ENCODE peak calls at places on chromosomes 16 and 17, in ten cellular contexts. W is AG08396; S is NCI-H1105; I is HT-29; X is naive thymus-derived CD8-positive, alpha-beta T cell; V is HTR-8/SVneo; E is tibial nerve; Y is OCI-M1; Z is T-helper 2 cell; K is effector CD4-positive, alpha-beta T cell. M is an unnamed sample.

GRCh38 chr17:68777243-68777855 is 176.2 kb upstream of the FAM20A start:
- DNase-seq in W (peak), S (peak), I (peak), X (no peak), V (peak), E (peak), Y (peak), Z (no peak), K (no peak), M (peak)

GRCh38 chr16:84271866-84272265 is 22.8 kb upstream of the WFDC1 start:
- DNase-seq in W (no peak), S (no peak), I (no peak), X (no peak), V (no peak), E (no peak), Y (no peak), Z (no peak), K (no peak), M (no peak)

GRCh38 chr17:33291248-33292183 is 1.6 kb downstream of the ASIC2 start:
- DNase-seq in W (peak), S (no peak), I (no peak), X (no peak), V (no peak), E (no peak), Y (no peak), Z (no peak), K (no peak), M (no peak)

GRCh38 chr17:34177642-34178041 is 77.4 kb upstream of the CCL2 start:
- DNase-seq in W (peak), S (no peak), I (no peak), X (no peak), V (no peak), E (no peak), Y (no peak), Z (no peak), K (no peak), M (no peak)

GRCh38 chr17:17350491-17351355 is 47.5 kb downstream of the NT5M start:
- DNase-seq in W (peak), S (no peak), I (no peak), X (no peak), V (peak), E (no peak), Y (no peak), Z (no peak), K (no peak), M (no peak)

GRCh38 chr17:57943140-57943539 is 12.1 kb downstream of the CUEDC1 start:
- DNase-seq in W (no peak), S (no peak), I (peak), X (no peak), V (no peak), E (no peak), Y (peak), Z (no peak), K (no peak), M (no peak)

GRCh38 chr17:79459846-79460245 is 151.0 kb downstream of the RBFOX3 start:
- DNase-seq in W (no peak), S (no peak), I (no peak), X (no peak), V (no peak), E (no peak), Y (no peak), Z (no peak), K (no peak), M (no peak)

GRCh38 chr17:57988301-57989010 is 402 bp upstream of the VEZF1 start:
- DNase-seq in W (peak), S (peak), I (peak), X (no peak), V (peak), E (peak), Y (peak), Z (peak), K (peak), M (no peak)

GRCh38 chr16:64356267-64356666 is 765.6 kb downstream of the CDH11 start:
- DNase-seq in W (peak), S (no peak), I (no peak), X (no peak), V (no peak), E (no peak), Y (no peak), Z (no peak), K (no peak), M (peak)

GRCh38 chr16:12559714-12560113 is 244.0 kb downstream of the CPPED1 start:
- DNase-seq in W (no peak), S (no peak), I (no peak), X (no peak), V (no peak), E (no peak), Y (no peak), Z (no peak), K (no peak), M (no peak)

GRCh38 chr17:27980035-27980434 is 62.4 kb upstream of the NLK start:
- DNase-seq in W (no peak), S (no peak), I (no peak), X (no peak), V (peak), E (no peak), Y (no peak), Z (no peak), K (no peak), M (no peak)

GRCh38 chr16:13269905-13270528 is 368.6 kb downstream of the SHISA9 start:
- DNase-seq in W (no peak), S (no peak), I (no peak), X (no peak), V (no peak), E (no peak), Y (no peak), Z (no peak), K (no peak), M (no peak)

GRCh38 chr16:88732172-88732960 is 26.1 kb downstream of the CTU2 start:
- DNase-seq in W (no peak), S (no peak), I (no peak), X (no peak), V (no peak), E (no peak), Y (no peak), Z (no peak), K (no peak), M (no peak)

GRCh38 chr16:67708368-67708771 is 10.7 kb downstream of the GFOD2 start:
- DNase-seq in W (peak), S (no peak), I (no peak), X (no peak), V (no peak), E (no peak), Y (no peak), Z (no peak), K (no peak), M (no peak)

GRCh38 chr17:17401271-17401781 is 75.5 kb upstream of the MED9 start:
- DNase-seq in W (no peak), S (no peak), I (peak), X (no peak), V (no peak), E (no peak), Y (peak), Z (no peak), K (no peak), M (no peak)

GRCh38 chr16:77899416-77899815 is 111.1 kb downstream of the VAT1L start:
- DNase-seq in W (no peak), S (no peak), I (no peak), X (no peak), V (no peak), E (no peak), Y (no peak), Z (no peak), K (no peak), M (no peak)

GRCh38 chr17:43094129-43094834 is 30.9 kb downstream of the BRCA1 start:
- DNase-seq in W (peak), S (no peak), I (no peak), X (no peak), V (no peak), E (no peak), Y (no peak), Z (no peak), K (no peak), M (no peak)

GRCh38 chr16:30054451-30054850 is 11.1 kb upstream of the ALDOA start:
- DNase-seq in W (no peak), S (no peak), I (no peak), X (no peak), V (no peak), E (no peak), Y (no peak), Z (no peak), K (no peak), M (no peak)

GRCh38 chr17:78250891-78251772 is 19.7 kb downstream of the TMEM235 start:
- DNase-seq in W (peak), S (peak), I (peak), X (peak), V (peak), E (peak), Y (peak), Z (peak), K (peak), M (peak)

GRCh38 chr16:57821149-57821971 is 19.1 kb upstream of the KIFC3 start:
- DNase-seq in W (no peak), S (no peak), I (no peak), X (no peak), V (no peak), E (no peak), Y (no peak), Z (no peak), K (no peak), M (no peak)

GRCh38 chr17:38732376-38733314 is 2.5 kb downstream of the CISD3 start:
- DNase-seq in W (no peak), S (no peak), I (no peak), X (no peak), V (no peak), E (no peak), Y (peak), Z (no peak), K (no peak), M (no peak)

GRCh38 chr17:59121901-59122480 is 15.3 kb upstream of the TRIM37 start:
- DNase-seq in W (no peak), S (no peak), I (no peak), X (no peak), V (no peak), E (no peak), Y (no peak), Z (no peak), K (no peak), M (no peak)

GRCh38 chr16:4477966-4478365 is 1.8 kb downstream of the HMOX2 start:
- DNase-seq in W (no peak), S (no peak), I (peak), X (no peak), V (peak), E (no peak), Y (peak), Z (no peak), K (peak), M (no peak)

GRCh38 chr16:15054357-15055140 is 1.3 kb downstream of the NTAN1 start:
- DNase-seq in W (no peak), S (no peak), I (no peak), X (no peak), V (no peak), E (no peak), Y (peak), Z (no peak), K (no peak), M (no peak)

GRCh38 chr17:80558046-80558445 is 13.4 kb downstream of the RPTOR start:
- DNase-seq in W (no peak), S (no peak), I (no peak), X (no peak), V (no peak), E (no peak), Y (no peak), Z (no peak), K (no peak), M (no peak)

GRCh38 chr16:50266337-50267091 is at the start of gene ADCY7:
- DNase-seq in W (peak), S (no peak), I (peak), X (peak), V (peak), E (no peak), Y (peak), Z (peak), K (peak), M (no peak)

GRCh38 chr17:76540381-76541300 is 797 bp downstream of the PRCD start:
- DNase-seq in W (peak), S (peak), I (peak), X (no peak), V (peak), E (peak), Y (peak), Z (no peak), K (no peak), M (peak)

GRCh38 chr17:42249681-42250446 is 26.3 kb downstream of the STAT5B start:
- DNase-seq in W (no peak), S (no peak), I (no peak), X (no peak), V (no peak), E (no peak), Y (no peak), Z (no peak), K (peak), M (no peak)

GRCh38 chr16:60181542-60181941 is 1447.4 kb upstream of the GOT2 start:
- DNase-seq in W (no peak), S (no peak), I (no peak), X (no peak), V (no peak), E (no peak), Y (no peak), Z (no peak), K (no peak), M (no peak)

GRCh38 chr16:46908540-46909372 is 24.6 kb downstream of the GPT2 start:
- DNase-seq in W (peak), S (peak), I (peak), X (peak), V (peak), E (no peak), Y (peak), Z (peak), K (peak), M (peak)

GRCh38 chr17:49224198-49224996 is 6.2 kb downstream of the PHOSPHO1 start:
- DNase-seq in W (no peak), S (peak), I (no peak), X (peak), V (no peak), E (no peak), Y (no peak), Z (no peak), K (peak), M (no peak)

GRCh38 chr17:81833921-81834830 is 674 bp downstream of the PPP1R27 start:
- DNase-seq in W (no peak), S (no peak), I (no peak), X (no peak), V (no peak), E (no peak), Y (no peak), Z (no peak), K (no peak), M (no peak)

GRCh38 chr16:75044800-75045361 is 46.1 kb downstream of the ZNRF1 start:
- DNase-seq in W (no peak), S (no peak), I (no peak), X (no peak), V (no peak), E (peak), Y (no peak), Z (no peak), K (no peak), M (no peak)

GRCh38 chr16:11667824-11668589 is at the start of gene SNN:
- DNase-seq in W (peak), S (peak), I (peak), X (peak), V (peak), E (peak), Y (peak), Z (peak), K (peak), M (peak)

GRCh38 chr16:16014329-16015224 is 65.2 kb downstream of the ABCC1 start:
- DNase-seq in W (peak), S (no peak), I (peak), X (no peak), V (no peak), E (peak), Y (no peak), Z (no peak), K (no peak), M (no peak)

GRCh38 chr16:15961060-15961511 is 11.7 kb downstream of the ABCC1 start:
- DNase-seq in W (no peak), S (no peak), I (no peak), X (peak), V (no peak), E (no peak), Y (peak), Z (peak), K (peak), M (no peak)